ENCODE peak calls at places on chromosome 6, in five cellular contexts. X is H1, O is H9, S is neuronal stem cell, I is IMR-90. Q is an unnamed sample.

GRCh38 chr6:110491644-110492317 is 15.4 kb upstream of the SLC22A16 start:
- DNase-seq in X (no peak), O (no peak), S (no peak), I (peak; percentile 61), Q (peak; percentile 27)

GRCh38 chr6:152386131-152386530 is 251.0 kb downstream of the SYNE1 start:
- DNase-seq in X (no peak), O (no peak), S (no peak), I (no peak), Q (no peak)

GRCh38 chr6:119077643-119078448 is 618 bp downstream of the FAM184A start:
- DNase-seq in X (peak; percentile 81), O (peak; percentile 78), S (no peak), I (no peak), Q (peak; percentile 39)

GRCh38 chr6:25492951-25493350 is 159.1 kb upstream of the SCGN start:
- DNase-seq in X (no peak), O (no peak), S (no peak), I (no peak), Q (no peak)

GRCh38 chr6:158568549-158568948 is 8.7 kb downstream of the TMEM181 start:
- DNase-seq in X (no peak), O (no peak), S (no peak), I (no peak), Q (no peak)

GRCh38 chr6:112408522-112408921 is 61.4 kb downstream of the RFPL4B start:
- DNase-seq in X (no peak), O (no peak), S (no peak), I (no peak), Q (no peak)

GRCh38 chr6:5747379-5747778 is 259.3 kb downstream of the NRN1 start:
- DNase-seq in X (no peak), O (no peak), S (no peak), I (no peak), Q (no peak)

GRCh38 chr6:683742-684440 is 9.0 kb downstream of the EXOC2 start:
- DNase-seq in X (peak; percentile 63), O (peak; percentile 87), S (peak; percentile 56), I (peak; percentile 88), Q (no peak)

GRCh38 chr6:161503570-161503969 is 229.7 kb upstream of the AGPAT4 start:
- DNase-seq in X (no peak), O (no peak), S (no peak), I (no peak), Q (no peak)

GRCh38 chr6:142592876-142593275 is 291.1 kb downstream of the ADGRG6 start:
- DNase-seq in X (no peak), O (no peak), S (no peak), I (peak; percentile 3), Q (no peak)

GRCh38 chr6:101921829-101922450 is 528.4 kb downstream of the GRIK2 start:
- DNase-seq in X (no peak), O (no peak), S (no peak), I (no peak), Q (no peak)

GRCh38 chr6:28985396-28986164 is 19.5 kb downstream of the ZNF311 start:
- DNase-seq in X (peak; percentile 78), O (peak; percentile 96), S (peak; percentile 91), I (peak; percentile 98), Q (peak; percentile 98)

GRCh38 chr6:85126448-85127178 is 323.3 kb upstream of the NT5E start:
- DNase-seq in X (peak; percentile 82), O (peak; percentile 89), S (peak; percentile 57), I (peak; percentile 2), Q (peak; percentile 27)

GRCh38 chr6:142871910-142872331 is 73.1 kb downstream of the HIVEP2 start:
- DNase-seq in X (no peak), O (no peak), S (no peak), I (peak; percentile 96), Q (no peak)

GRCh38 chr6:127539292-127539691 is 20.2 kb upstream of the MTCL3 start:
- DNase-seq in X (no peak), O (no peak), S (no peak), I (peak; percentile 47), Q (no peak)

GRCh38 chr6:3247255-3248146 is 11.2 kb upstream of the PSMG4 start:
- DNase-seq in X (peak; percentile 67), O (peak; percentile 75), S (no peak), I (peak; percentile 97), Q (peak; percentile 95)

GRCh38 chr6:89886378-89887120 is 7.7 kb upstream of the GJA10 start:
- DNase-seq in X (no peak), O (no peak), S (no peak), I (no peak), Q (no peak)

GRCh38 chr6:149961728-149962425 is 1.9 kb upstream of the ULBP1 start:
- DNase-seq in X (peak; percentile 66), O (peak; percentile 64), S (no peak), I (no peak), Q (no peak)

GRCh38 chr6:107098436-107099307 is 16.6 kb downstream of the BEND3 start:
- DNase-seq in X (no peak), O (no peak), S (no peak), I (no peak), Q (no peak)

GRCh38 chr6:33000053-33000452 is 9.3 kb downstream of the HLA-DOA start:
- DNase-seq in X (no peak), O (peak; percentile 81), S (peak; percentile 48), I (no peak), Q (peak; percentile 12)

GRCh38 chr6:159149641-159150040 is 19.6 kb upstream of the FNDC1 start:
- DNase-seq in X (no peak), O (no peak), S (no peak), I (no peak), Q (peak; percentile 20)

GRCh38 chr6:157592566-157592965 is 211.6 kb downstream of the ZDHHC14 start:
- DNase-seq in X (peak; percentile 43), O (no peak), S (no peak), I (no peak), Q (no peak)

GRCh38 chr6:13538084-13538483 is 36.3 kb upstream of the SIRT5 start:
- DNase-seq in X (no peak), O (no peak), S (no peak), I (peak; percentile 61), Q (peak; percentile 52)

GRCh38 chr6:157747395-157747794 is 75.7 kb upstream of the SNX9 start:
- DNase-seq in X (no peak), O (no peak), S (no peak), I (no peak), Q (peak; percentile 62)

GRCh38 chr6:131854803-131855202 is 47.0 kb downstream of the ENPP1 start:
- DNase-seq in X (no peak), O (no peak), S (no peak), I (peak; percentile 13), Q (no peak)
- H2AK5ac ChIP-seq in X (no peak overlapping the region), O (no peak overlapping the region), S (no peak overlapping the region), I (no peak overlapping the region), Q (no peak overlapping the region)

GRCh38 chr6:35287671-35288396 is 9.8 kb upstream of the DEF6 start:
- DNase-seq in X (no peak), O (no peak), S (no peak), I (peak; percentile 91), Q (no peak)

GRCh38 chr6:35291491-35291890 is 6.1 kb upstream of the DEF6 start:
- DNase-seq in X (no peak), O (no peak), S (no peak), I (no peak), Q (no peak)

GRCh38 chr6:35292494-35292893 is 5.1 kb upstream of the DEF6 start:
- DNase-seq in X (no peak), O (no peak), S (no peak), I (no peak), Q (no peak)

GRCh38 chr6:35293681-35294080 is 3.9 kb upstream of the DEF6 start:
- DNase-seq in X (no peak), O (no peak), S (no peak), I (no peak), Q (no peak)

DNA sequence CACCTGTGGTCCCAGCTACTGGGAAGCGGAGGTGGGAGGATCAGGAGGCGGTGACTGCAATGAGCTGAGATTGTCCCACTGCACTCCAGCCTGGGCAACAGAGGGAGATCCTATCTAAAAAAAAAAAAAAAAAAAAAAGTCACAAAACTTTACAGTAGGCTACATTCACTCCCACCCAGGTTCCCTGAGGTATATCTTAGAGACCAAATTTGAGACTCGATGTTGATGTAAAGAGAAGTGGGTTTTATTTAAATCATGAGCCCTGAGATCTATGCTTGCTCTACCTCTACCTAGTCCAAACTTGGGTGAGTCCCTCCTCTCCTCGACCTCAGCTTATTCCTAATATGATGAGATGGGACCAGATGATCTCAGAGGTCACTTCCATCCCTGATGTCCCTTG is 8.8 kb upstream of the DEF6 start:
- DNase-seq in X (no peak), O (no peak), S (no peak), I (no peak), Q (no peak)
- H4K8ac ChIP-seq in X (no peak overlapping the region), O (no peak overlapping the region), S (no peak overlapping the region), I (no peak overlapping the region), Q (no peak overlapping the region)

GRCh38 chr6:75488026-75488425 is 5.6 kb downstream of the FILIP1 start:
- DNase-seq in X (no peak), O (no peak), S (no peak), I (peak; percentile 84), Q (no peak)

GRCh38 chr6:75489025-75489424 is 4.6 kb downstream of the FILIP1 start:
- DNase-seq in X (no peak), O (no peak), S (no peak), I (peak; percentile 27), Q (no peak)

GRCh38 chr6:75483136-75483952 is 10.3 kb downstream of the FILIP1 start:
- DNase-seq in X (no peak), O (no peak), S (no peak), I (no peak), Q (no peak)

GRCh38 chr6:75484535-75484934 is 9.1 kb downstream of the FILIP1 start:
- DNase-seq in X (no peak), O (no peak), S (no peak), I (no peak), Q (no peak)

DNA sequence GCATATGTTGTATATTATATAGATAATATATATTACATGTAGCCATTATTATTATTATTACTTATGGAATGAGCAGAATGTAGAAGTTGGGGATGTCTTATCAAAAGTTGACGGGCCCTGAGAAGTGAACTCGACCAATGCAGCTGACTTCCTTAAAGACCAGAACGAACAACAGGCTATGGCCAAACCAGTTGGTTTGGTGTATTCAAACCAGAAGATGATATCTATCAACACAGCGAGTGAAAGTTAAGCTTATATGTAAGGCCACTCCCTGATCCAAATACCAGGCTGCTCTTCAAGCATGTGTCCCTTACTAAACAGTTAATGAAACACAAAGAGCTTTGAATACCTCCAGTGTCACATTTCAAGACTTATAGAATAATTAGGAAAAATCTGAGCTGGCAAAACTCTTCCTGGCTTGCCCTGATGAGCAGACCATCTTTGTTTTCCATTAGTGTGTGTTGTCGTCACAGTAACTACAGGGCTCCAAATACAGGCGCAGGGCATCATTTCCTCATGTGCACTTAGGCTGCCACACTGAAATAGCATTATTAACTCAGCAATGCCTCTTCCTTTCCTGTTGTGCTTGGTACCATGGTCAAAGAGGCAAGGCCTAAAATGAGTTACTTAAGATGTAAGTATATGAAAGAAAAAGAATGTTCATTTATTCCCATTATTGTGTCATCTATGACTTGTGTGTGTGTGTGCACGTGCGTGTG is 6.6 kb downstream of the FILIP1 start:
- DNase-seq in X (no peak), O (no peak), S (no peak), I (no peak), Q (no peak)
- H2AK5ac ChIP-seq in X (no peak overlapping the region), O (no peak overlapping the region), S (no peak overlapping the region), I (no peak overlapping the region), Q (no peak overlapping the region)

DNA sequence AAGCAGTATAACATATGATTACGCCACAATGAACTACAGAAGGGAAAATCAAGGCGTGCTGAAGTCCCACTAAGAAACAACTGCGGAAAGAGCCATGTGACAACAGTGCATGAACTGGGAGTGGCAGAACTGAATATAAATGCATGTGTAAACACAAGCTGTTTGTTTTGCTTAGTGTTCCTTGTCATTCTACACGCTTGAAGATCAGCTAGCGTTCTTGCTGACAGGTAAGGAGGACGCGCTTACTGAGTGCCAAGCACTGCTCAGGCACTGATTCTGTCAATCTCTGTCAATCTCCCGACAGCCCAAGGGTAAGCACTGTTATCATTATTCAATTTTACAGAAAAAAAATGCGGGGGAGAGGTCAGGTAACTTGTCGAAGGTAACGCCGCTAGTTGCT is 483 bp upstream of the TBP start:
- DNase-seq in X (no peak), O (no peak), S (no peak), I (peak; percentile 37), Q (peak; percentile 66)
- H4K8ac ChIP-seq in X (no peak overlapping the region), O (no peak overlapping the region), S (no peak overlapping the region), I (peak overlapping the region; percentile 50), Q (peak overlapping the region; percentile 68)